ENCODE peak calls at places on chromosomes 6 and 20, in seven cellular contexts. X is HL-60, A is stomach, Q is left lung, O is IMR-90, L is gastrocnemius medialis, I is lower lobe of right lung. S is an unnamed sample. For H3K27me3, the result is how much of the 10 kb centered on the place peaks cover.

GRCh38 chr20:24148372-24148771 is 159.8 kb upstream of the GGTLC1 start:
- DNase-seq in X (peak), A (no peak), Q (no peak), O (no peak), L (no peak), I (peak), S (no peak)

GRCh38 chr20:50980071-50980681 is 21.6 kb downstream of the MOCS3 start:
- DNase-seq in X (peak), A (no peak), Q (no peak), O (peak), L (no peak), I (no peak), S (no peak)

GRCh38 chr6:49787176-49787575 is at the start of gene PGK2:
- DNase-seq in X (no peak), A (no peak), Q (no peak), O (no peak), L (no peak), I (no peak), S (no peak)

GRCh38 chr20:34922654-34923381 is 32.8 kb downstream of the GSS start:
- DNase-seq in X (no peak), A (peak), Q (no peak), O (peak), L (peak), I (no peak), S (no peak)

GRCh38 chr6:161076211-161076677 is 84.7 kb downstream of the MAP3K4 start:
- DNase-seq in X (no peak), A (no peak), Q (no peak), O (no peak), L (no peak), I (no peak), S (no peak)

GRCh38 chr20:31708839-31709534 is 13.7 kb downstream of the BCL2L1 start:
- DNase-seq in X (no peak), A (peak), Q (no peak), O (no peak), L (no peak), I (no peak), S (no peak)

GRCh38 chr6:24205020-24205492 is 79.0 kb downstream of the NRSN1 start:
- DNase-seq in X (no peak), A (no peak), Q (no peak), O (peak), L (no peak), I (no peak), S (no peak)

GRCh38 chr6:16730720-16731502 is 30.3 kb downstream of the ATXN1 start:
- DNase-seq in X (no peak), A (no peak), Q (no peak), O (no peak), L (no peak), I (no peak), S (no peak)

GRCh38 chr6:160142115-160142715 is 20.6 kb downstream of the SLC22A1 start:
- DNase-seq in X (no peak), A (no peak), Q (no peak), O (no peak), L (no peak), I (no peak), S (no peak)

GRCh38 chr20:40673442-40673841 is 15.6 kb downstream of the MAFB start:
- DNase-seq in X (no peak), A (peak), Q (no peak), O (no peak), L (no peak), I (no peak), S (no peak)

GRCh38 chr6:168294901-168295300 is 24.7 kb downstream of the DACT2 start:
- DNase-seq in X (no peak), A (no peak), Q (no peak), O (no peak), L (no peak), I (no peak), S (no peak)

GRCh38 chr6:96015791-96016776 is at the start of gene FUT9:
- DNase-seq in X (no peak), A (peak), Q (peak), O (no peak), L (no peak), I (no peak), S (no peak)

GRCh38 chr20:62133051-62133845 is 9.9 kb downstream of the PSMA7 start:
- DNase-seq in X (no peak), A (no peak), Q (peak), O (no peak), L (no peak), I (peak), S (peak)

GRCh38 chr6:68779366-68779765 is 144.3 kb downstream of the ADGRB3 start:
- DNase-seq in X (no peak), A (no peak), Q (no peak), O (no peak), L (no peak), I (no peak), S (no peak)

GRCh38 chr6:31128093-31128676 is 7.9 kb upstream of the CDSN start:
- DNase-seq in X (peak), A (peak), Q (peak), O (peak), L (peak), I (peak), S (peak)

GRCh38 chr20:48586728-48587127 is 241.1 kb downstream of the PREX1 start:
- DNase-seq in X (no peak), A (peak), Q (no peak), O (no peak), L (no peak), I (no peak), S (no peak)

GRCh38 chr20:45100563-45101245 is at the start of gene KCNS1:
- DNase-seq in X (no peak), A (no peak), Q (peak), O (no peak), L (no peak), I (no peak), S (no peak)

GRCh38 chr6:71460933-71461332 is 172.3 kb downstream of the OGFRL1 start:
- DNase-seq in X (no peak), A (no peak), Q (no peak), O (peak), L (no peak), I (no peak), S (no peak)

GRCh38 chr6:129766959-129767728 is 57.2 kb upstream of the ARHGAP18 start:
- DNase-seq in X (peak), A (peak), Q (peak), O (peak), L (no peak), I (peak), S (peak)

GRCh38 chr6:46684771-46685170 is 2.9 kb upstream of the TDRD6 start:
- DNase-seq in X (no peak), A (no peak), Q (no peak), O (peak), L (no peak), I (no peak), S (no peak)

GRCh38 chr6:16420715-16421461 is 182.5 kb downstream of the GMPR start:
- DNase-seq in X (no peak), A (no peak), Q (no peak), O (peak), L (no peak), I (no peak), S (no peak)

GRCh38 chr20:20022498-20022897 is 5.3 kb downstream of the NAA20 start:
- DNase-seq in X (no peak), A (no peak), Q (no peak), O (no peak), L (no peak), I (no peak), S (no peak)

GRCh38 chr20:49543858-49544437 is 24.0 kb downstream of the PTGIS start:
- DNase-seq in X (no peak), A (no peak), Q (no peak), O (no peak), L (no peak), I (no peak), S (no peak)

GRCh38 chr6:22807818-22808217 is 238.5 kb downstream of the HDGFL1 start:
- DNase-seq in X (no peak), A (no peak), Q (no peak), O (no peak), L (no peak), I (no peak), S (no peak)

GRCh38 chr20:36408219-36408618 is 102.1 kb downstream of the DLGAP4 start:
- DNase-seq in X (no peak), A (peak), Q (no peak), O (peak), L (no peak), I (no peak), S (no peak)

GRCh38 chr6:169960531-169960890 is 209.1 kb downstream of the ERMARD start:
- DNase-seq in X (no peak), A (peak), Q (peak), O (no peak), L (no peak), I (no peak), S (no peak)

GRCh38 chr20:237479-237878 is 10.4 kb downstream of the DEFB129 start:
- DNase-seq in X (peak), A (no peak), Q (no peak), O (peak), L (no peak), I (peak), S (no peak)

GRCh38 chr6:147219463-147219862 is 15.2 kb downstream of the STXBP5 start:
- DNase-seq in X (no peak), A (no peak), Q (no peak), O (no peak), L (no peak), I (no peak), S (no peak)

GRCh38 chr6:161226005-161226964 is 47.6 kb downstream of the AGPAT4 start:
- DNase-seq in X (no peak), A (no peak), Q (no peak), O (no peak), L (no peak), I (no peak), S (no peak)

GRCh38 chr6:107237992-107238660 is 122.8 kb upstream of the BEND3 start:
- DNase-seq in X (no peak), A (no peak), Q (no peak), O (peak), L (no peak), I (no peak), S (no peak)

GRCh38 chr6:35808688-35809087 is 3.5 kb downstream of the LHFPL5 start:
- DNase-seq in X (no peak), A (no peak), Q (no peak), O (no peak), L (no peak), I (no peak), S (no peak)

GRCh38 chr6:38212579-38212978 is 393.1 kb downstream of the ZFAND3 start:
- DNase-seq in X (no peak), A (no peak), Q (no peak), O (no peak), L (no peak), I (no peak), S (no peak)

GRCh38 chr20:41287327-41287726 is 30.2 kb downstream of the ZHX3 start:
- DNase-seq in X (no peak), A (no peak), Q (no peak), O (peak), L (no peak), I (no peak), S (no peak)

GRCh38 chr6:108661430-108661829 is 100.7 kb downstream of the FOXO3 start:
- DNase-seq in X (no peak), A (no peak), Q (no peak), O (peak), L (peak), I (no peak), S (no peak)

GRCh38 chr6:31202259-31203166 is 32.0 kb upstream of the POU5F1 start:
- DNase-seq in X (peak), A (no peak), Q (no peak), O (no peak), L (no peak), I (no peak), S (no peak)

GRCh38 chr6:158817298-158818007 is 1.7 kb downstream of the EZR start:
- DNase-seq in X (no peak), A (peak), Q (no peak), O (peak), L (peak), I (peak), S (peak)

GRCh38 chr20:48284837-48285236 is 499.6 kb upstream of the SULF2 start:
- DNase-seq in X (no peak), A (no peak), Q (no peak), O (peak), L (no peak), I (no peak), S (no peak)

GRCh38 chr6:87483929-87484328 is 11.2 kb downstream of the SLC35A1 start:
- DNase-seq in X (no peak), A (no peak), Q (no peak), O (peak), L (no peak), I (no peak), S (no peak)
- TF ChIP-seq CTCF in X (no peak), A (no peak), Q (no peak), O (no peak), L (no peak), I (peak), S (peak)

GRCh38 chr6:111861321-111861938 is 11.8 kb downstream of the FYN start:
- DNase-seq in X (no peak), A (no peak), Q (no peak), O (no peak), L (no peak), I (no peak), S (no peak)
- H3K4me3 ChIP-seq in X (no peak), A (no peak), Q (no peak), O (no peak), L (no peak), I (no peak), S (no peak)

DNA sequence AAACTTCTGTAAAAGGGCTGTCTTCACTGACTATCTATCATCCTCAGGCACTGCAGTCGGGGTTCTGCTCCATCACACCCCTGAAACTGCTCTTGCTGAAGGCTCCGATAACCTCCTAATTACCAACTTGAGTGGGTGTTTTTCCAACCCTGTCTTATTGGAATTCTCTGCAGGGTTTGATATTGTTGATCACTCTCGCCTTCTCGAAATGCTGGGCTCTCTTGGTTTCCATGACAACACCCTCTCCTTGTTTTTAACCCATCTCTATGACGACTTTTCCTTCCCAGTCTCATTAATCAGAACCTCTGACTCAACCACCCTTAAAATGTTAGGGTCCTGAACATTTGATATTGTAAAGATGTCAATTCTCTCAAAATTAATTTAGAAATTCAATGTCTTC is 39.4 kb upstream of the NNAT start:
- DNase-seq in X (no peak), A (no peak), Q (no peak), O (no peak), L (no peak), I (no peak), S (no peak)
- H3K27me3 ChIP-seq in X (under half), A (under half), Q (under half), O (under half), L (under half), I (under half), S (under half)

GRCh38 chr6:122178988-122179387 is 220.5 kb upstream of the HSF2 start:
- DNase-seq in X (no peak), A (no peak), Q (no peak), O (no peak), L (no peak), I (no peak), S (no peak)

GRCh38 chr6:122184260-122184934 is 215.1 kb upstream of the HSF2 start:
- DNase-seq in X (no peak), A (no peak), Q (no peak), O (peak), L (no peak), I (no peak), S (no peak)

GRCh38 chr6:122180132-122180531 is 219.3 kb upstream of the HSF2 start:
- DNase-seq in X (no peak), A (no peak), Q (no peak), O (peak), L (no peak), I (no peak), S (no peak)
- TF ChIP-seq CTCF in X (no peak), A (no peak), Q (no peak), O (peak), L (no peak), I (no peak), S (peak)

GRCh38 chr6:10407674-10408054 is 7.2 kb downstream of the TFAP2A start:
- DNase-seq in X (no peak), A (no peak), Q (no peak), O (no peak), L (no peak), I (no peak), S (no peak)
- H3K4me3 ChIP-seq in X (no peak), A (no peak), Q (no peak), O (no peak), L (no peak), I (no peak), S (no peak)

GRCh38 chr20:21396921-21397340 is 395 bp downstream of the NKX2-4 start:
- DNase-seq in X (no peak), A (no peak), Q (peak), O (no peak), L (no peak), I (no peak), S (no peak)
- H3K27me3 ChIP-seq in X (half or more), A (half or more), Q (half or more), O (half or more), L (half or more), I (half or more), S (half or more)

DNA sequence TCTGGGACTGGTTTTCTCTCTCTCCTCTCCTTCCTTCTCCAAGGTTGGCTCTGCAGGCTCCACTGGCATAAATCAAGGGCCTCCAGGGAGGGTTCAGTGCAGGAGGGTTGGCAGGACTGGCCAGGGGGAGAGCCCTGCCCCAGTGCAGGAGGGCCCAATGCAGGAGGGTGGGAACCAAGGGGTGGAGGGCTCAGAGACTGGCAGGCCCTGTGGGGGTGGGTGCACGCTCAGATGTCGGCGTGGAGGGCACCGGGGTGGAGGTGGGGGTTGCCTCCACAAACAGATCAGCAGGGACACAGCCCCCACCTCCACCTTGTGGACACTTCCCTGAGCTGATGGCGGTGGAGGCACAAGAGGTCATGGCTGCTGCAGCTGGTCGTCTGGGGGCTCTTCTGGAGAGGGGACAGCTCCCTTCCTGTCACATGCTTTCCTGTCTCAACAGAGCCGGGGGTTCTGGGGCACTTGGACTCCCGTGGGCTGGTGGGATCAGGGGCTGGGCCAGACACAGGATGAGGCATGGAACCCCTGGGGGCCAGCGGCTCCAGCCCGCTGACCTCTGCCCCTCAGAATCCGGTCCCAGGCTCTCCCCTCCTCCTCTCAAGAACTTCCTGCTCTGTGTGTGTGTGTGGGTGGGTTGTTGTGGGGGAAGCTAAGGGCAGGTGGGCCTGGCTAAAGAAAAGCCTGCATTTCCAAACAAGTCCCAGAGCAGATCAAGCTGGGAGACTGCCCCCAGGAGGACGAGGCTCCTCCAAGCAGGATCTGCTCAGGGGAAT is 2.7 kb upstream of the ABHD16B start:
- DNase-seq in X (no peak), A (no peak), Q (peak), O (peak), L (no peak), I (no peak), S (peak)
- TF ChIP-seq CTCF in X (no peak), A (no peak), Q (no peak), O (peak), L (no peak), I (peak), S (peak)

GRCh38 chr6:12969933-12970332 is 253.4 kb downstream of the PHACTR1 start:
- DNase-seq in X (no peak), A (no peak), Q (no peak), O (no peak), L (no peak), I (no peak), S (no peak)

GRCh38 chr6:12963566-12963965 is 247.0 kb downstream of the PHACTR1 start:
- DNase-seq in X (no peak), A (no peak), Q (no peak), O (no peak), L (no peak), I (no peak), S (no peak)

GRCh38 chr6:12968839-12969558 is 252.4 kb downstream of the PHACTR1 start:
- DNase-seq in X (no peak), A (no peak), Q (no peak), O (no peak), L (no peak), I (no peak), S (no peak)

GRCh38 chr6:12968290-12968689 is 251.7 kb downstream of the PHACTR1 start:
- DNase-seq in X (no peak), A (no peak), Q (no peak), O (no peak), L (no peak), I (no peak), S (no peak)

DNA sequence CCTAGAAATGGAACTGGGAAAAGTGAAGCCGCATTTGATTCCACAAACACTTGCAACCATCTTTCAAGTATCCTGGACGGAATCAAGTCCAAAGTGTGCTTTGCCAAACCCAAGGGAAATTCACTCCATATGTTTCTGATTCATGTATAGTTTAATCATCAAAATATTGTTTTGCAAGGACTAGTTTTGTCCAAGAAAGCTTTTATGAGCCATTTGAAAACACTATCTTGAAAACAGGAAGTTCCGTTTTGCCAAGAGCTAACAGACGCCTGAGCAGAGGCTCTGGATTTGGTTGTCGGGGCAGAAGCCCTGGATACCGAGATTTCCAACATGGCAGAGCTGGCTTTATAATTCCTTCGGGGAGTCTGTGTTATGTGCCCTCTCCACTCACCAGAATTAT is 251.1 kb downstream of the PHACTR1 start:
- DNase-seq in X (no peak), A (no peak), Q (no peak), O (no peak), L (no peak), I (no peak), S (no peak)
- H3K4me3 ChIP-seq in X (no peak), A (no peak), Q (no peak), O (no peak), L (no peak), I (no peak), S (no peak)

GRCh38 chr6:137869781-137870180 is 2.7 kb downstream of the TNFAIP3 start:
- DNase-seq in X (no peak), A (no peak), Q (no peak), O (no peak), L (no peak), I (no peak), S (no peak)

GRCh38 chr6:137870744-137871247 is 3.7 kb downstream of the TNFAIP3 start:
- DNase-seq in X (no peak), A (no peak), Q (no peak), O (peak), L (no peak), I (no peak), S (no peak)

GRCh38 chr6:137868721-137869631 is 1.9 kb downstream of the TNFAIP3 start:
- DNase-seq in X (no peak), A (no peak), Q (no peak), O (no peak), L (no peak), I (no peak), S (no peak)

GRCh38 chr6:137871299-137871698 is 4.2 kb downstream of the TNFAIP3 start:
- DNase-seq in X (no peak), A (no peak), Q (no peak), O (no peak), L (no peak), I (no peak), S (no peak)

DNA sequence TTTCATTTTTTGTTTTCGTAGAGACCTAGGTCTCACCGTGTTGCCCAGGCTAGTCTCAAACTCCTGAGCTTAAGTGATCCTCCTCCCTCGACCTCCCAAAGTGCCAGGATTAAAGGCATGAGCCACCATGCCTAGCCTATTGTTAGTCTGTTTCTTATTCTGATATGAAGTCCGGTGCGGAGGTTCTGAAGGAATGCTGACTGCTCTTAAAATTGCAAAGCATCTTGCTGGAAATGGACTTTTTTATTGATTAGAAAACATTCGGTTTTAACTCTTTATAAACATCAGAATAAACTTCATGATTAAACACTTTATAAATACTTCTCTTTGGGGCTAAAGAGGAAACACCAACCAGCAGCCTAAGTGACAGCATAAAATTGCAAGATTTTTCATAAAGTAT is 3.2 kb downstream of the TNFAIP3 start:
- DNase-seq in X (no peak), A (no peak), Q (no peak), O (no peak), L (no peak), I (no peak), S (no peak)
- H3K27me3 ChIP-seq in X (under half), A (under half), Q (under half), O (under half), L (under half), I (under half), S (under half)